ENCODE peak calls at places on chromosomes 1 and 21, in eight cellular contexts. S is stomach, L is bronchial epithelial cell, D is Peyer's patch, H is fibroblast of mammary gland, T is heart right ventricle, X is mesendoderm, B is SJSA1. Z is an unnamed sample.

GRCh38 chr1:193356249-193356648 is 169.8 kb upstream of the B3GALT2 start:
- DNase-seq in X (no peak), D (no peak), T (peak; percentile 40), S (no peak), L (no peak), B (no peak), H (no peak), Z (no peak)

GRCh38 chr1:180247580-180247979 is 17.5 kb downstream of the LHX4 start:
- DNase-seq in L (no peak), B (no peak), H (no peak), X (no peak), D (no peak), T (no peak), S (no peak), Z (no peak)

GRCh38 chr1:43377831-43378230 is 10.0 kb upstream of the ELOVL1 start:
- DNase-seq in D (no peak), L (no peak), T (no peak), H (no peak), S (no peak), B (no peak), X (no peak), Z (no peak)

GRCh38 chr1:121445677-121446076 is 260.9 kb downstream of the SRGAP2C start:
- DNase-seq in D (no peak), X (no peak), T (no peak), L (no peak), B (no peak), S (no peak), H (no peak), Z (no peak)

GRCh38 chr1:167746013-167746672 is 24.4 kb downstream of the MPZL1 start:
- DNase-seq in L (no peak), D (no peak), T (no peak), S (no peak), X (no peak), B (no peak), H (no peak), Z (no peak)

GRCh38 chr1:200242379-200243041 is 167.3 kb downstream of the ZNF281 start:
- DNase-seq in T (peak; percentile 32), L (no peak), S (no peak), H (no peak), B (peak; percentile 60), D (no peak), X (no peak), Z (no peak)

GRCh38 chr1:44801491-44802305 is 1.5 kb downstream of the PLK3 start:
- DNase-seq in L (peak; percentile 49), B (no peak), S (no peak), X (no peak), T (no peak), D (peak; percentile 48), H (no peak), Z (peak; percentile 53)

GRCh38 chr1:218380125-218380977 is 35.2 kb downstream of the TGFB2 start:
- DNase-seq in H (peak; percentile 73), D (no peak), S (peak; percentile 54), T (no peak), L (peak; percentile 85), B (peak; percentile 87), X (peak; percentile 6), Z (no peak)

GRCh38 chr1:150420560-150421265 is 56.8 kb downstream of the RPRD2 start:
- DNase-seq in L (no peak), H (peak; percentile 36), S (no peak), X (no peak), B (no peak), D (no peak), T (no peak), Z (no peak)

GRCh38 chr1:222443566-222443965 is 104.3 kb downstream of the HHIPL2 start:
- DNase-seq in L (no peak), D (no peak), S (no peak), X (no peak), T (no peak), H (no peak), B (no peak), Z (no peak)

GRCh38 chr1:172429324-172430127 is 9.0 kb downstream of the C1orf105 start:
- DNase-seq in L (peak; percentile 81), X (peak; percentile 79), B (peak; percentile 41), S (peak; percentile 36), T (peak; percentile 41), D (no peak), H (peak; percentile 80), Z (no peak)

GRCh38 chr1:175016073-175016722 is 7.0 kb downstream of the MRPS14 start:
- DNase-seq in L (no peak), B (no peak), D (no peak), X (no peak), T (no peak), H (peak; percentile 86), S (no peak), Z (no peak)

GRCh38 chr21:16358021-16358420 is 628.2 kb downstream of the USP25 start:
- DNase-seq in X (no peak), L (no peak), B (no peak), S (no peak), H (no peak), D (no peak), T (no peak), Z (no peak)

GRCh38 chr1:78839704-78840277 is 166.7 kb downstream of the ADGRL4 start:
- DNase-seq in B (peak; percentile 55), X (peak; percentile 42), T (peak; percentile 25), S (peak; percentile 32), L (peak; percentile 58), D (no peak), H (peak; percentile 63), Z (no peak)

GRCh38 chr1:10794724-10795304 is 1.6 kb downstream of the CASZ1 start:
- DNase-seq in H (no peak), S (no peak), B (no peak), X (peak; percentile 23), T (no peak), L (no peak), D (no peak), Z (no peak)

GRCh38 chr1:42777860-42778259 is 6.9 kb upstream of the TMEM269 start:
- DNase-seq in S (no peak), B (peak; percentile 18), L (peak; percentile 45), D (no peak), X (peak; percentile 61), T (no peak), H (peak; percentile 56), Z (no peak)

GRCh38 chr1:43267818-43268425 is 1.9 kb upstream of the TMEM125 start:
- DNase-seq in L (no peak), X (no peak), H (no peak), S (peak; percentile 23), D (peak; percentile 44), B (no peak), T (no peak), Z (no peak)

GRCh38 chr21:41141031-41141457 is 26.9 kb upstream of the BACE2 start:
- DNase-seq in L (peak; percentile 35), B (no peak), H (peak; percentile 5), T (no peak), D (no peak), S (no peak), X (no peak), Z (no peak)

GRCh38 chr1:165900576-165901380 is 73.4 kb downstream of the UCK2 start:
- DNase-seq in S (peak; percentile 86), L (peak; percentile 76), X (peak; percentile 44), D (no peak), T (no peak), B (no peak), H (no peak), Z (peak; percentile 53)

GRCh38 chr1:6271001-6271400 is 10.1 kb upstream of the GPR153 start:
- DNase-seq in X (no peak), B (no peak), D (no peak), H (no peak), S (no peak), L (no peak), T (no peak), Z (no peak)

DNA sequence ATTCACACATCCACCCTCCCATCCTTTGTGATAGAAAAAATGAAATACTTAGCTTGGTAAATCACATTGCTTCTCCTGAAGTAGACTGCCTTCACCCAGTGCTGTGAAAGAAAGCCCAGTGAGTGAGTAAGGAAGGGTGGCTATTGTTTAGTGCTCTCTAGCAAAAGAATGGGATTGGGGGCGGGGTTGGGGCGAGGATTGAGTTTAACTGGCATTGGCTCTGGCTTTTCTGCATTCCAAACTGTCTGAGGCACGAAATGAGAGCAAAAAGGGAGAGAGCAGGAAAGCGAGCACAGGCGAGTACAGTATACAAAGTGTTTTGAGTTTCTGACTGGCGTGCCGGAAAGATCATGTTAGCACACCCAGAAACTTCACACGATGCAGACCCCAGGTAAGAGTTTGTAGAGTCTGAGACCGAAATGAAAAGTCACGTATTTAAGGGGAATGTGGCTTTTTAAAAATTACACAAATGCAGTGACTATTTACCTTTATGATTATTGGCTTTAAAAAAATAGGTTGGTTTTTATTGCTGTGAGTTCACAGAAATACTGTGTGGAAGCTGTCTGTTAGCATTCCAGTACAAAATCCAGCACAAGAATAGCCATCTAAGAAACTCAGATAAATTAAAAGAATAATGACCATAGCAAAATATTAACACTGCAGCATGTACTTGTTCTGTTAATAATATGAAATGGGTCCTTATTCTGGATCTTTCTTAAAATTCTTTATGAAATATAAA is 155.4 kb downstream of the CLEC20A start:
- DNase-seq in L (peak; percentile 94), H (peak; percentile 76), B (peak; percentile 77), X (peak; percentile 97), T (peak; percentile 76), S (peak; percentile 72), D (no peak), Z (peak; percentile 58)
- H3K4me3 ChIP-seq in L (peak overlapping the region; percentile 32), H (no peak overlapping the region), B (peak overlapping the region; percentile 21), X (no peak overlapping the region), T (peak overlapping the region; percentile 47), S (no peak overlapping the region), D (no peak overlapping the region), Z (no peak overlapping the region)

GRCh38 chr1:227913446-227913968 is 34.2 kb downstream of the WNT9A start:
- DNase-seq in L (no peak), H (no peak), X (peak; percentile 41), S (no peak), D (no peak), T (no peak), B (no peak), Z (no peak)
- H3K4me3 ChIP-seq in L (no peak overlapping the region), H (no peak overlapping the region), X (no peak overlapping the region), S (no peak overlapping the region), D (no peak overlapping the region), T (no peak overlapping the region), B (no peak overlapping the region), Z (no peak overlapping the region)

GRCh38 chr1:154867841-154868610 is 2.1 kb downstream of the KCNN3 start:
- DNase-seq in T (no peak), S (no peak), L (no peak), X (no peak), D (no peak), H (no peak), B (no peak), Z (peak; percentile 43)
- H3K4me3 ChIP-seq in T (peak overlapping the region; percentile 57), S (peak overlapping the region; percentile 35), L (no peak overlapping the region), X (no peak overlapping the region), D (no peak overlapping the region), H (no peak overlapping the region), B (no peak overlapping the region), Z (no peak overlapping the region)

DNA sequence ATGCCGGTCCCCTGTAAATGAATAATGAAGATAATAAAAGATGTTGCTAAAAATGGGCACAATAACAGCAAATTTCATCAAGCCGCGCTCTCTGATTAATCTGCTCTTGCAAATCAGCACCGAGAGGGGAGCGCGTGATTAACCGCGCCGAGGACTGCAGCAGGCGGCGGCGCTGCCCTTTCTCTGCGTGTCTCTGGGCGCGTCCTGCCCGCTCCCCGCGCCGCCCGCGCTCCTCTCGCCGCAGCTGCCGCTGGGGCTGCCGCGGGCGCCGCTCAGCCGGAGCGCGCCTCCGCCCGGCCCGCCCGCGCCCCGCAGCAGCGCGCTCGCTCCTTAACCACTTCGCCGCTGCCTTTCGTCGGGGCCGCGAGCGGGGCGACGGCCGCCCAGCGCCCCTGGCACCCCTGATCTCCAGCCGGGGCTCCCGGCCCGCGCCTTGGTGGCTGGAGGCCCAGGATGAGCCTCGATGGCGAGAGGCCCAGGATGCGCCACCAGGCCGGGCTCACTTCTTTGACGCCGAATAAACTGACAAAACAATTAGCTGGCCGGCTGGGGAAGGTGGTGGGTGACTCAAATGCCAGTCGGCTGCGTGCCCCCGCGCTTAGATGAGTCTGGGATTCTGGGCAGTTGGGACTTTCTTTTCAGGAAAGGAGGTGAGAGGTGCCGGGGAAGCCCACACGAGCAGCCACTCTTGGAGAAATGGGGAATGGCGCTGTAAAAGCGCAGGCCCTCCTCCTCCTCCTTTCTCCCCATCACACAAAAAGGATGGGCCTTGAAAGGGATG is 221.4 kb upstream of the PKN2 start:
- DNase-seq in D (peak; percentile 51), H (peak; percentile 23), T (no peak), X (peak; percentile 62), S (no peak), L (peak; percentile 6), B (peak; percentile 8), Z (no peak)
- H3K4me3 ChIP-seq in D (no peak overlapping the region), H (peak overlapping the region; percentile 16), T (peak overlapping the region; percentile 51), X (peak overlapping the region; percentile 25), S (peak overlapping the region; percentile 46), L (peak overlapping the region; percentile 20), B (peak overlapping the region; percentile 24), Z (peak overlapping the region; percentile 36)